ENCODE peak calls at places on chromosomes 16 and 17, in ten cellular contexts. Z is fibroblast of lung, E is MCF 10A, T is AG04450, C is H9, L is breast epithelium, I is testis, V is endodermal cell, W is IMR-90, G is HFF-Myc. N is an unnamed sample.
A peak's percentile ranks its signal among the peaks of the same experiment; 100 is the strongest.

GRCh38 chr16:31382485-31383161 is 10.5 kb upstream of the ITGAD start:
- DNase-seq in Z (peak; percentile 36), C (peak; percentile 83), L (peak; percentile 33), I (peak; percentile 80), V (peak; percentile 93), G (no peak), T (no peak), E (peak; percentile 60), W (peak; percentile 40), N (peak; percentile 65)

GRCh38 chr17:27236710-27237315 is 57.1 kb upstream of the WSB1 start:
- DNase-seq in E (peak; percentile 77), I (peak; percentile 91), T (peak; percentile 59), C (peak; percentile 62), G (peak; percentile 56), W (peak; percentile 75), Z (peak; percentile 86), L (peak; percentile 76), V (peak; percentile 94), N (no peak)

GRCh38 chr17:39400547-39401411 is 647 bp downstream of the FBXL20 start:
- DNase-seq in E (peak; percentile 16), L (no peak), W (no peak), Z (no peak), I (no peak), V (no peak), G (no peak), T (no peak), C (no peak), N (no peak)

GRCh38 chr17:49053171-49053829 is 56.1 kb downstream of the IGF2BP1 start:
- DNase-seq in W (no peak), G (no peak), Z (no peak), T (no peak), C (peak; percentile 62), L (no peak), V (peak; percentile 75), E (no peak), I (no peak), N (no peak)

GRCh38 chr16:67928561-67929364 is 2.9 kb downstream of the CTRL start:
- DNase-seq in W (peak; percentile 43), V (peak; percentile 92), I (peak; percentile 75), T (no peak), L (no peak), G (no peak), Z (peak; percentile 58), C (peak; percentile 83), E (peak; percentile 75), N (no peak)

GRCh38 chr16:68081796-68082567 is 3.2 kb upstream of the NFATC3 start:
- DNase-seq in L (no peak), C (no peak), E (no peak), Z (no peak), T (no peak), W (no peak), I (peak; percentile 67), G (no peak), V (no peak), N (no peak)

GRCh38 chr16:29743827-29744531 is 1.8 kb downstream of the C16orf54 start:
- DNase-seq in L (no peak), W (no peak), V (no peak), I (no peak), C (no peak), E (no peak), G (no peak), Z (no peak), T (no peak), N (no peak)

GRCh38 chr16:14168146-14168545 is 97.0 kb downstream of the MRTFB start:
- DNase-seq in E (no peak), C (no peak), V (no peak), G (no peak), I (no peak), W (no peak), Z (peak; percentile 48), L (no peak), T (no peak), N (no peak)

GRCh38 chr17:74877592-74878543 is 5.1 kb upstream of the FDXR start:
- DNase-seq in C (no peak), Z (no peak), G (no peak), T (no peak), I (no peak), W (no peak), V (no peak), E (peak; percentile 76), L (no peak), N (no peak)

GRCh38 chr16:88445583-88445960 is 7.5 kb upstream of the ZFPM1 start:
- DNase-seq in C (no peak), L (no peak), I (no peak), Z (no peak), V (no peak), E (no peak), W (no peak), G (no peak), T (no peak), N (no peak)

GRCh38 chr16:88446736-88447135 is 6.3 kb upstream of the ZFPM1 start:
- DNase-seq in T (no peak), W (no peak), L (no peak), E (no peak), G (no peak), C (no peak), I (no peak), Z (no peak), V (no peak), N (no peak)

GRCh38 chr16:88442811-88443576 is 10.1 kb upstream of the ZFPM1 start:
- DNase-seq in E (peak; percentile 76), G (no peak), T (peak; percentile 15), V (peak; percentile 95), I (peak; percentile 72), Z (peak; percentile 55), L (peak; percentile 53), W (peak; percentile 55), C (peak; percentile 85), N (peak; percentile 92)

GRCh38 chr16:88446061-88446460 is 7.0 kb upstream of the ZFPM1 start:
- DNase-seq in G (no peak), V (no peak), L (no peak), E (no peak), Z (no peak), C (no peak), W (no peak), I (no peak), T (no peak), N (no peak)

DNA sequence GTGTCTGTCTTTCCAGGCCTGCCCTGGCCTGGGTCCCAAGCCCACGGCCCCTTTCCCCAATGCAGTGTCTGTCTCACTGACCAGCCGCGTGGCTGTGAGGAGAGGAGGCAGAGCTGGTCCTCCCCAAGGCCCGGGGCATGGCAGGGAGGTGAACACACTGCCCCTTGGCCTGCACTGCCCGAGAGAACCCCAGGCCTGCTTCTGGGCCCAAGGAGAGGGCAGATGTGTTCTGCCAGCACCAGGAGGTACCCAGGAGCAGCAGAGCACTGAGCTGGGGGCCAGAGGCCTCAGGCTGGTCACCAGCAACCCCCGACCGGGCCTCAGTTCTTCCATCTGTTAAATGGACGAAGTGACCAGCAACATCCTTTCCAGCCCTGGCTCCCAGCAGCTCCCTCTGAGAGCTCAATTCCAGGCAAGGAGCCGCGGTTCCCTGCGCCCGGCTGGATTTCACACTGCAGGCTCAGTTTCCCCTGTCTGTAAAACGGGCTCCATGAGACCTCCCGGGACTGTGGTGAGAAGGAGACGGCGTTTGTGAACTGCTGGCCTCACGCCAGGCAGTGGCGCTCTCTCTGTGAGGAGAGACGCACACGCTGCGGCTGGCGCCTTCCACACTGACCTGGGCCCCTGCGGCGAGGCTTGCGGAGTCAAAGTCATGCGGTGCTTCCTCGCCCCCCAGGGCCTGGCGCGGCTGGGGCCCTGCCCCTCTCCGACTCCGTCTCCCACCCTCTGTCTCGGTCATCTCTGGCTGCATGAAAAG is 8.1 kb upstream of the ZFPM1 start:
- DNase-seq in E (no peak), Z (no peak), V (no peak), L (no peak), G (no peak), C (no peak), W (no peak), I (no peak), T (no peak), N (no peak)
- TF ChIP-seq CTCF in E (no peak), Z (no peak), V (no peak), L (no peak), G (no peak), C (no peak), W (no peak), I (no peak), T (no peak), N (no peak)

GRCh38 chr17:15237106-15237425 is 28.1 kb downstream of the PMP22 start:
- DNase-seq in Z (no peak), T (no peak), L (no peak), G (no peak), I (no peak), V (no peak), C (no peak), E (no peak), W (no peak), N (no peak)
- TF ChIP-seq CTCF in Z (no peak), T (no peak), L (no peak), G (no peak), I (no peak), V (no peak), C (no peak), E (no peak), W (no peak), N (no peak)

GRCh38 chr17:40862985-40863733 is 3.9 kb downstream of the KRT12 start:
- DNase-seq in C (peak; percentile 97), T (no peak), G (no peak), V (peak; percentile 99), W (no peak), L (no peak), E (no peak), I (peak; percentile 74), Z (no peak), N (no peak)
- TF ChIP-seq CTCF in C (peak; percentile 89), T (peak; percentile 55), G (peak; percentile 34), V (peak; percentile 94), W (peak; percentile 39), L (no peak), E (no peak), I (peak; percentile 12), Z (peak; percentile 51), N (peak; percentile 28)

GRCh38 chr16:48622456-48623303 is 12.7 kb upstream of the N4BP1 start:
- DNase-seq in G (no peak), Z (no peak), W (no peak), I (no peak), C (no peak), L (no peak), V (no peak), E (no peak), T (no peak), N (peak; percentile 20)
- TF ChIP-seq CTCF in G (no peak), Z (no peak), W (no peak), I (no peak), C (no peak), L (no peak), V (no peak), E (no peak), T (no peak), N (no peak)

GRCh38 chr16:6016530-6017184 is 919.1 kb upstream of the EEF2KMT start:
- DNase-seq in W (no peak), T (no peak), C (peak; percentile 45), Z (no peak), I (no peak), V (peak; percentile 69), E (no peak), L (no peak), G (no peak), N (no peak)
- TF ChIP-seq CTCF in W (no peak), T (no peak), C (peak; percentile 83), Z (no peak), I (no peak), V (peak; percentile 86), E (no peak), L (no peak), G (no peak), N (peak; percentile 44)

GRCh38 chr17:78610951-78611511 is 33.8 kb upstream of the DNAH17 start:
- DNase-seq in V (peak; percentile 75), C (no peak), E (no peak), G (no peak), W (no peak), T (no peak), I (no peak), L (no peak), Z (no peak), N (no peak)
- TF ChIP-seq CTCF in V (no peak), C (no peak), E (no peak), G (no peak), W (no peak), T (no peak), I (no peak), L (no peak), Z (no peak), N (no peak)